ENCODE peak calls at places on chromosome 6, in seven cellular contexts. C is prostate gland, P is AG09309, L is HL-60, B is left lung, E is spleen, W is right lobe of liver. N is an unnamed sample.

GRCh38 chr6:45154679-45155078 is 173.5 kb upstream of the RUNX2 start:
- DNase-seq in C (no peak), P (no peak), L (no peak), B (no peak), E (no peak), W (no peak), N (no peak)

GRCh38 chr6:127484207-127484858 is 25.1 kb upstream of the KIAA0408 start:
- DNase-seq in C (no peak), P (no peak), L (no peak), B (no peak), E (no peak), W (no peak), N (no peak)

GRCh38 chr6:88702956-88703556 is 260.4 kb downstream of the RNGTT start:
- DNase-seq in C (no peak), P (no peak), L (no peak), B (no peak), E (no peak), W (no peak), N (peak)

GRCh38 chr6:27267865-27268444 is 20.5 kb downstream of the PRSS16 start:
- DNase-seq in C (no peak), P (no peak), L (no peak), B (no peak), E (no peak), W (no peak), N (no peak)

GRCh38 chr6:144568241-144568640 is 283.1 kb downstream of the UTRN start:
- DNase-seq in C (no peak), P (no peak), L (no peak), B (no peak), E (no peak), W (no peak), N (no peak)

GRCh38 chr6:41538556-41539182 is 7.5 kb upstream of the FOXP4 start:
- DNase-seq in C (no peak), P (no peak), L (peak), B (no peak), E (no peak), W (no peak), N (no peak)

GRCh38 chr6:153790881-153791473 is 248.1 kb upstream of the OPRM1 start:
- DNase-seq in C (no peak), P (no peak), L (no peak), B (no peak), E (no peak), W (no peak), N (no peak)

GRCh38 chr6:149840345-149841075 is 23.6 kb downstream of the LRP11 start:
- DNase-seq in C (peak), P (no peak), L (no peak), B (no peak), E (no peak), W (peak), N (no peak)

GRCh38 chr6:129576456-129576855 is 133.5 kb downstream of the ARHGAP18 start:
- DNase-seq in C (no peak), P (no peak), L (no peak), B (no peak), E (no peak), W (no peak), N (no peak)

GRCh38 chr6:56891754-56892153 is 63.2 kb upstream of the BEND6 start:
- DNase-seq in C (no peak), P (no peak), L (no peak), B (no peak), E (no peak), W (no peak), N (no peak)

DNA sequence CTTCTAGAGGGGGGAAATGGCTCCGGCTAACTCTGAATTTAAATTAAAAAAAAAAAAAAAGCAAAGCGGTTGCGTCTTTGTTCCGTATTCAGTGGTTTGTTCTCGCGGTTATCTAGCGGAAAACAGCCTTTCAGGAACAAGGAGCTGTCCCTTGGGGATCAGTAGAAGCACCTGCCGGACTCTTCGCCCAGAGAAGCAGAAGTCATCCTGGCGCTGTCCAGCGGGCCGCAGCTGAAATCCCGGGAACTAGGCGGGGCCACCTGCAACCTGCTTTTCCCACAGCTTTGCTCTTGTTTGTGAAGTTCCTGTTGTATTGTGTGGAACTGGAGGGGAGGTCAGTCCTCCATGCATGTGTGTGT is 43.9 kb upstream of the GJE1 start:
- DNase-seq in C (no peak), P (no peak), L (no peak), B (peak), E (no peak), W (peak), N (no peak)
- H3K4me3 ChIP-seq in C (no peak), P (no peak), L (no peak), B (no peak), E (no peak), W (no peak), N (no peak)

DNA sequence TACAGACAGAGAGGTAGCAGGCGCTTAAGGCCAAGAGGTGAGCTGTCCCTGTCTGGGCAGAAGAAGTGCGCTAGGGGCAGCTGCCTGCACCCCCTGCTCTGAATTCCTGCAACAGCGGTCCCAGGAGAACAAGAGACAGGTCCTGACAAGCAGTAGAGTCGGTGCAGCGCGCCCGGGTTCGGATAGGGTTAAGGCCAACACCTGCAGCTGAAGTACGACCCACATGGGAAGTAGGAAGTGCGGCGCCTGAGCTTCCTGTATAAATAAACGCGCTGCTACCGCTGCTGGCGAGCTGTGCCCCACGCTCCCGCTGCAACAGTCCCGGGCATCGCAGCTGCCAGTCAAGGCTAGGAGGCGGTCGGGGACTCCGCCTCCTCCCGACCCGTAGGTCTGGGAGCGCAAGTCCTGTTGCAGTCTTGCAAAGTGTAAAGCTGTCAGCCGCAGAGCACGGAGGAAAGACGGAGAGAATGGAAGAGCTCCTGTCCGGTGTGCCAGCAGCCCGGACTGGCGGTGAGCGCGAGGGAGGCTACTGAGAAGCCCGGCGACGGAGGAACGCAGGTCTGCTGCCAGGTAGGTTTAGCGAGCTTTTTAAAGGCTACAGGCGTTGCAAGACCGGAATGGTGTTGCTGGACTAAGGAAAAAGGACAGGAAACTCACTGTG is at the start of gene RNF144B:
- DNase-seq in C (peak), P (no peak), L (peak), B (peak), E (peak), W (peak), N (no peak)
- TF ChIP-seq CTCF in C (no peak), P (no peak), L (no peak), B (no peak), E (no peak), W (no peak), N (no peak)

DNA sequence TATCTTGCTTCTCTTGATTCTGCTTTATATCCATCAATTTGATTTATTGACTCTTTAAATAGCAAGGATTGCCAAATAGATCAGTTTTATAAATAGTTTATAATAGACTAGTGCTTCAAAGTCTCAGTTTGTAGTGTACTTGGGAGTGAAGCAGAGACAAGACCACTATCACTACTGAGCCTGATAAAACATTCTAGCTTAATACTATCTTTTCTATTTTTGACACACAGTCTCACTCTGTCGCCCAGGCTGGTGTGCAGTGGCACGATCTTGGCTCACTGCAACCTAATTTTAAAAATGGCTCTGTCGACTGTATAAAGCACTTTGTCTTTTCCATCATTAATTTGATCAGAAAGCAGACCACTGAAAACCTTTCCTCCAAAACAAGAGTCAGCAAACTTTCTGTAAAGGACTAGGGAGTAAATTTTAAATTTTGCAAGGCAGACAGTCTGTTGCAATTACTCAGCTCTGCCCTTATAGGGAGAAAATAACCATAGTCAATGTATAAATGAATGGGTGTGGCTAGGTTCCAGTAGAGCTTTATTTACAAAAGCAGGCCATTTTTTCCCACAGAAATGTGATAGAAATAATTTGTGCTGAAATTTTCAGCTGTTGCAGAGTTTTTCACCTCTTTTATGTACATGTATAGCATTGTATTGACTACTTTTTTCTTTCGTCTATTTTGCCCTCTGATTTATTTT is 7.5 kb downstream of the AMD1 start:
- DNase-seq in C (no peak), P (no peak), L (no peak), B (no peak), E (no peak), W (no peak), N (no peak)
- H3K4me3 ChIP-seq in C (no peak), P (no peak), L (no peak), B (no peak), E (no peak), W (no peak), N (no peak)

DNA sequence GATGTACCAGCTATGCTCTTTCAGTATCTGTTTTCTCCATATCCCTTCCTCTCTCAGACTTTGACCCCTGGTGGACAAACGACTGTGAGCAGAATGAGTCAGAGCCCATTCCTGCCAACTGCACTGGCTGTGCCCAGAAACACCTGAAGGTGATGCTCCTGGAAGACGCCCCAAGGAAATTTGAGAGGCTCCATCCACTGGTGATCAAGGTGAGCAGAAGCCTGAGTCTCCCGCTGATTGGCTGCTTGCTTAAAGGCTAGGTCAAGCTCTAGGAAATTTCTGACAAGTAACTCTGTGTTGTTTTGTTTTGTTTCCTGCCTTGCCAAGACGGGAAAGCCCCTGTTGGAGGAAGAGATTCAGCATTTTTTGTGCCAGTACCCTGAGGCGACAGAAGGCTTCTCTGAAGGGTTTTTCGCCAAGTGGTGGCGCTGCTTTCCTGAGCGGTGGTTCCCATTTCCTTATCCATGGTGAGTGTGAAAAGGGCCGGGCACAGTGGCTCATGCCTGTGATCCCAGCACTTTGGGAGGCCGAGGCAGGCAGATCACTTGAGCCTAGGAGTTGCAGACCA is 28.6 kb downstream of the C6orf89 start:
- DNase-seq in C (peak), P (no peak), L (no peak), B (no peak), E (no peak), W (peak), N (no peak)
- TF ChIP-seq CTCF in C (peak), P (peak), L (no peak), B (no peak), E (no peak), W (peak), N (peak)

DNA sequence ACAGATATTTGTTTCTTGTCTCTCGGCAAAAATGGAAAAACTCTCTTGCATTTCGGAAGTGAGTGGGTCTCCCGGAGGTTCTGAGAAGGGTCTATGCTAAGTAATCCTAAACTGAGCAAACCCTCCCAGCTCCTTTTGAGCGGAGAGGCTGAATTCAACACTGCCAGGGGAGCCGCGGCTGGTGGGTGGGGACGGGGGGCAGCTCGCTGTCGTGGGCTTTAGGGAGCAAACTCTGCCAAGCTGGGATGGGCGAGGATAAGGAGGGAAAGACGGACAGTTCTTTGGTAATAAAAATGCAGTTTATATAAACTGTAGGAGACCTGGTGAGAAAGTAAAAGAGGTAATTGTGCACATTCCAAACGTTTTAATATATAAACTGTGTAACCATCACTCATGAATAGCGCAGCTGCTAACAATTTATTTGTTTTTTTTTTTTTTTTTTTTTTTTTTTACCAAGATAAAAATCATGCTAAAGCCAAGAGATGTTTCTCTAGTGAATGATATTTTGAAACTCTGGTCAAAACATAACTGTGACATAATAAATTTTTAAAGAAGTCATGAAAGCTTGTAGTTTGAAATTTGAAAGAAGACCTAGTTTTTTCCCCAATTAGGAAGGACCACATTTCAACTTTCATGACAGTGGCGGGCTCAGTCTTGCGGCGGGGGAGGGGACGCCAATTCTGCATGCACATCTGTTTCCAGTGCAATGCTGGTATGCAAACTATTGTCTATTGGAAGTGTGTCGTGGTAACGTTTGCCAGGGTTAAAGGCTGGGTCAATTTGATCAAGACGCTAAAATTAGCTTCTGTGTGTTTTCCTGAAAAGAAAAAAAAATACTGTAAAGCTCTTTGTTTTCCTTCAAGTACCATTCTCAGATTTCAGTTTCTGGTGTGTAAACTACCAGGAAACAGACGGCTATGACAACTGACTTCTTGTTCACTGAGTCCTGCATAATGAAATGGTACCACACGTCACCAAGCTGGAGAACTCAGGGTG is 211.8 kb downstream of the FOXC1 start:
- DNase-seq in C (no peak), P (peak), L (no peak), B (no peak), E (no peak), W (no peak), N (no peak)
- H3K4me3 ChIP-seq in C (no peak), P (peak), L (no peak), B (no peak), E (no peak), W (no peak), N (no peak)

N was measured in AG04449.